ENCODE peak calls at places on chromosomes 16 and 17, in five cellular contexts. V is tibial artery, B is hepatocyte, W is tibial nerve, X is ovary. Z is an unnamed sample.

GRCh38 chr16:69482410-69482951 is 58.1 kb downstream of the CYB5B start:
- DNase-seq in V (peak), B (no peak), W (peak), X (peak), Z (no peak)

GRCh38 chr17:2449486-2449885 is 48.6 kb upstream of the MNT start:
- DNase-seq in V (no peak), B (no peak), W (no peak), X (no peak), Z (no peak)

GRCh38 chr17:69609495-69610315 is 195.2 kb downstream of the MAP2K6 start:
- DNase-seq in V (peak), B (peak), W (no peak), X (no peak), Z (no peak)

GRCh38 chr16:65965632-65966031 is 400.9 kb upstream of the CDH5 start:
- DNase-seq in V (no peak), B (peak), W (no peak), X (no peak), Z (no peak)

GRCh38 chr17:30505868-30506417 is 28.7 kb downstream of the GOSR1 start:
- DNase-seq in V (no peak), B (no peak), W (no peak), X (no peak), Z (no peak)

GRCh38 chr16:49492090-49492801 is 118.6 kb downstream of the C16orf78 start:
- DNase-seq in V (peak), B (peak), W (no peak), X (peak), Z (no peak)

GRCh38 chr16:87132361-87133014 is 184.7 kb downstream of the C16orf95 start:
- DNase-seq in V (peak), B (peak), W (peak), X (no peak), Z (no peak)

GRCh38 chr16:26645629-26646028 is 421.1 kb upstream of the C16orf82 start:
- DNase-seq in V (no peak), B (peak), W (no peak), X (no peak), Z (no peak)

GRCh38 chr17:41363881-41364280 is 5.7 kb downstream of the KRT33B start:
- DNase-seq in V (no peak), B (no peak), W (no peak), X (no peak), Z (no peak)

GRCh38 chr17:39461911-39462641 is 790 bp downstream of the CDK12 start:
- DNase-seq in V (peak), B (no peak), W (no peak), X (no peak), Z (peak)

GRCh38 chr17:4852504-4853075 is 19.4 kb downstream of the MINK1 start:
- DNase-seq in V (no peak), B (no peak), W (no peak), X (no peak), Z (no peak)

GRCh38 chr17:47120521-47121095 is 68.5 kb downstream of the CDC27 start:
- DNase-seq in V (no peak), B (no peak), W (no peak), X (no peak), Z (no peak)

GRCh38 chr17:55420776-55421178 is 858 bp downstream of the MMD start:
- DNase-seq in V (peak), B (peak), W (peak), X (peak), Z (no peak)

DNA sequence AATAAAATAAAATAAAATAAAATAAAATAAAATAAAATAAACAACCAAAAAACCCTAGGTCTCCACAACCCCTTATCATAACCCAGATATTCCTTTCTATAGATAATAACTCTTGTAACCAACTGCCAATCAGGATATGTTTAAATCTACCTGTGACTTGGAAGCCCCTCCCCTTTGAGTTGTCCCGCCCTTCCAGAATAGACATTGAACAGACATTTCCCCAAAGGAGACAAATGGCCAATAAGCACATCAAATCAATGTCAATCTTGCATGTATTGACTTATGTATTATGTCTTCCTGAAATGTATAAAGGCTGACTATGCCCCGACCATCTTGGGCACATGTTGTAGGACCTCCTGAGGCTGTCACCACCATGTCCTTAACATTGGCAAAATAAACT is 1.5 kb upstream of the MAPK7 start:
- DNase-seq in V (no peak), B (no peak), W (no peak), X (no peak), Z (no peak)
- H3K4me3 ChIP-seq in V (peak), B (peak), W (peak), X (peak), Z (peak)

GRCh38 chr16:79137528-79137927 is 463.0 kb downstream of the MAF start:
- DNase-seq in V (no peak), B (no peak), W (no peak), X (no peak), Z (no peak)

GRCh38 chr16:79139799-79140198 is 460.7 kb downstream of the MAF start:
- DNase-seq in V (no peak), B (no peak), W (no peak), X (no peak), Z (no peak)

GRCh38 chr16:79143026-79143425 is 457.5 kb downstream of the MAF start:
- DNase-seq in V (no peak), B (no peak), W (no peak), X (no peak), Z (no peak)
- TF ChIP-seq CTCF in V (no peak), B (no peak), W (no peak), X (no peak), Z (no peak)

GRCh38 chr16:84298376-84298899 is 3.8 kb downstream of the WFDC1 start:
- DNase-seq in V (no peak), B (no peak), W (no peak), X (no peak), Z (no peak)

GRCh38 chr16:84293406-84293805 is 1.3 kb upstream of the WFDC1 start:
- DNase-seq in V (no peak), B (no peak), W (no peak), X (no peak), Z (no peak)

GRCh38 chr16:84294196-84295142 is at the start of gene WFDC1:
- DNase-seq in V (peak), B (peak), W (no peak), X (peak), Z (peak)

GRCh38 chr16:84292032-84292431 is 2.6 kb upstream of the WFDC1 start:
- DNase-seq in V (no peak), B (no peak), W (no peak), X (no peak), Z (no peak)

GRCh38 chr16:84295203-84295850 is 649 bp downstream of the WFDC1 start:
- DNase-seq in V (no peak), B (no peak), W (no peak), X (no peak), Z (no peak)
- H3K4me3 ChIP-seq in V (peak), B (no peak), W (peak), X (no peak), Z (peak)

DNA sequence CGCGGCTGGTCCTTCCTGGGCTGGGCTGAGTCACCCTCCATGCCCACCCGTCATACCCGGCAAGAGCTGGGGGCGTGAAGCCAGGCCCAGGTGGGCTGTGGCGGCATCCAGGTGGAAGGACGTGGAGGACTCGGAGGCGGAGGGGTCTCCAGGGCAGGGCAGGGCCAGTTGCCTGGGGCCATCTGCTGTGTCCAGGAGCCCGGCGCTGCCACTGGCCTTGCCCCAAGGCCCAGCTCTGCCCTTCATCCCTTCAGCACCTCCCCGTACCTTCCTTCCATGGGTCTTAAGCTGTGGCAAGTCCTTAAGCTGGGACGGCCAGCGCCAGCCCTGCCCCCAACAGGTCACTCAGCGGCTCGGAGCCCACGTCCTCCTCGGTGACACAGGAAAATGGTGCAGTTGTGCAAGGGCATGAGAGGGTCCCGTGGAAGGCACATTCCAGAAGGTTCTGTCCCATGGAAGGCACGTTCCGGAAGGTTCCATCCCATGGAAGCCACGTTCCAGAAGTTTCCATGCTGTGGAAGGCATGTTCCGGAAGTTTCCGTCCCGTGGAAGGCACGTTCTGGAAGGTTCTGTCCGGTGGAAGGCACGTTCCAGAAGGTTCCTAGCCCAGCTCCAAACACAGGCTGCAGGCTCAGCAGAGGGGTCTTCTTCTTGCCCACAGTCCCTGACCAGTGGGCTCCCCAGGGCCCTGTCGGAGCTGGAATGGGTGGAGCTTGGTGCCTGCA is 10.4 kb upstream of the CDH15 start:
- DNase-seq in V (no peak), B (no peak), W (no peak), X (no peak), Z (no peak)
- TF ChIP-seq CTCF in V (no peak), B (no peak), W (no peak), X (no peak), Z (no peak)

GRCh38 chr17:81655378-81656117 is 794 bp downstream of the PDE6G start:
- DNase-seq in V (no peak), B (no peak), W (no peak), X (no peak), Z (no peak)
- H3K4me3 ChIP-seq in V (no peak), B (no peak), W (no peak), X (no peak), Z (no peak)

GRCh38 chr17:16215273-16215964 is at the start of gene NCOR1:
- DNase-seq in V (peak), B (peak), W (peak), X (peak), Z (peak)
- TF ChIP-seq CTCF in V (peak), B (peak), W (peak), X (peak), Z (peak)

DNA sequence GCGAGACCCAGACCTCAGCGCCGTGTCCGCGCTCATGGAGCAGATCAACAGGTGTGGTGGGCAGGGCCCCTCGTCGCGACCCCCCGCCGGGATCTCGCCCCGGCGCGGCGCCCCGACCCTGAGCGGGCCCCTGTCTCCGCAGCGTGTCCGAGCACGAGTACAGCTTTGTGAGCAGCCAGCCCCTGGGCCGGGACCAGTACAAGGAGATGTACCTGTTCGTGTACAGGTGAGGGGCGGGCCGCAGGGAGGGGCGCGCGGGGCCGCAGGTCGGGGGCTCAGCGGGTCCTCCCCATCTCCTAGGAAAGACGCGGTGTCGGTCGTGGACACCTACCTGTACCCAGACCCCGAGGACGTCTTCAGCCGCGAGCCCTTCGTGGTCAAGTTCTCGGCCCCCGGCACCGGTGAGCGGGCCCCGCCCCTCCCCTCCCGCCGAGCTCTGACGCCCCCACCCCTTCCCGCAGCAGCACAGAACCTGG is 870 bp downstream of the DNASE1L2 start:
- DNase-seq in V (no peak), B (no peak), W (no peak), X (no peak), Z (no peak)
- H3K4me3 ChIP-seq in V (peak), B (peak), W (peak), X (no peak), Z (no peak)

DNA sequence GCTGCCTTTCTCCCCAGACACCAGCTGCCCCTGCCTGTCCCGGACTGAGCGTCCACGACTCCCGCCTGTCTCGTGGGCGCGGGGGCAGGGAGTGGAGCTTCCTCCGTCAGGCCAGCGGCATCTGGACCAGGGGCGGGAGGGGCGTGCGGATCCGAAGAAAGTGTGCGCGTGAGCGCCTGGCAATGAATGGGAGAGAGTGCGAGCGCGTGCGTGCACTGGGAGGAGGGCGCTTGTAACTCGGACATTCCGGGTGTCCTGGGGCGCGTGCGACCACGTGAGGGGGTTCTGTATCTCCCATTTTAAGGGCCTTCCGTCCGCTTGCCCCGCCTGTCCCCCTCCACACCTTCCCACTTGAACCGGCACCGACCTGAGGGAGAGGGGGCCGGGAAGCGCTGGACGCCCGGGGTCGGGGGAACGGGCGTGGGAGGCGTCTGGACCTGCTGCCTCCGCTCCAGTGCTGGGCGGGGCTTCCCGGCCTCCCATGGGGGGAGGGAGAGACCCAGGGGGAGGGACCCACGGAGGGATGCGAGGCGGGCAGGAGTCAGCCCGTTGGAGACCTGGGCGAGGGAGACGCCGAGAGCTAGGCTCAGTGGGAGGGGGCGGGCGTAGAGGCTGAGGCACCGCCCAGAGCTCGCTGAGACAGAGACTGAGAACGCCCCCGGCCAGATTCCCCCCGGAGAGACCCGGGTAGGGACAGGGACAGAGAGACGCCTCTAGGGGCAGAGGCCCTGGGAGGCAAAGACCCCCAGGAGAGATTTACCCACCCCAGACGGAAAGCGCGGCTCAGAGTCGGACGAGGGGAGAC is at the start of gene KREMEN2:
- DNase-seq in V (no peak), B (peak), W (no peak), X (no peak), Z (no peak)
- TF ChIP-seq CTCF in V (no peak), B (no peak), W (no peak), X (no peak), Z (no peak)

GRCh38 chr16:73028263-73028662 is 19.7 kb downstream of the ZFHX3 start:
- DNase-seq in V (no peak), B (peak), W (no peak), X (no peak), Z (no peak)

GRCh38 chr16:73025506-73026131 is 22.3 kb downstream of the ZFHX3 start:
- DNase-seq in V (no peak), B (no peak), W (no peak), X (no peak), Z (no peak)

GRCh38 chr16:73028721-73029361 is 19.1 kb downstream of the ZFHX3 start:
- DNase-seq in V (no peak), B (no peak), W (no peak), X (no peak), Z (no peak)

GRCh38 chr16:73027655-73028220 is 20.2 kb downstream of the ZFHX3 start:
- DNase-seq in V (no peak), B (peak), W (no peak), X (no peak), Z (peak)

DNA sequence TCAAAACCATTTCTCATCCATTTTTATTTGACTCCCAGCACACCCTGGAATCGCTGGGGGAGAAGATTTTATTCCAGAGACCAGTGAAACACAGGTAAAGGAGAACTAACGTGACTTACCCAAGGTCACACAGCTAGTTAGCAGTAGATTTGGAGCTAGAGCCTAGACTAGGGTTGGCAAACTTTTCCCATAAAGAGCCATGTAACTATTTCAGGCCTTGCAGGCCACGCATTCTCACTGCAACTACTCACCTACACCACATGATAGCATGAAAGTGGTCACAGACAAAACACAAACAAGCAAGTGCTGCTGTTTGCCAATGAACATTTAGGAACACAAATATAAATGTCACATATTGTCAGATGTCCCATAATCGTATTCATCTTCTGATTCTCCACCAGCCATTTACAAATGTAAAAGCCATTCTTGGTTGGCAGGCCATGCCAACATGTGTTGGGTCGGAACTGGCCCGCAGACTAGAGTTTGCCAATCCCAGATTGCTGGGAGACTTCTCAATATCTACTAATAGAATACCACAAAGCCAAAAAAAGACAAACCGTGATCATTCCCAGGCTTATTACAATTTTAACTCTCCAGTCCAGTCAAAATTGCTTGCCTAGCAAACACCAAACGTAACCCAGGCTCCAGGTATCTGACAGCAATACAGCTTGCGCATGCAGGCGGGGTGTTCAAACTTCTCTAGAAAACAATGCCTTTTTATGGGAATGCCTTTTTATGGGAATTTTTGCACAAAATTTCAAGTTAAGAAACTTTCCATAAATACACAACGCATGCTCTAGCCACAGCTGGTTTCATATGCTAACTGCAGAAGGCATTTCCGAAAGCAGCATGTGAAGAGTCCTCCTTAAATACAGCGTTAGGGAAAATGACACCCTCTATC is 20.9 kb downstream of the ZFHX3 start:
- DNase-seq in V (no peak), B (peak), W (no peak), X (no peak), Z (no peak)
- H3K4me3 ChIP-seq in V (peak), B (no peak), W (no peak), X (no peak), Z (no peak)